ENCODE peak calls at places on chromosomes 2 and 18, in four cellular contexts. One of them, this sample, is unnamed.

GRCh38 chr2:134142903-134143302 is 111.0 kb upstream of the MGAT5 start:
- DNase-seq in colonic mucosa: no peak
- DNase-seq in GM23248: peak; percentile 29
- DNase-seq in heart left ventricle: no peak
- DNase-seq in this sample: no peak

GRCh38 chr18:26051845-26052244 is 38.6 kb downstream of the SS18 start:
- DNase-seq in colonic mucosa: no peak
- DNase-seq in GM23248: no peak
- DNase-seq in heart left ventricle: no peak
- DNase-seq in this sample: no peak

GRCh38 chr18:48826271-48826670 is 124.5 kb downstream of the SMAD7 start:
- DNase-seq in colonic mucosa: peak; percentile 15
- DNase-seq in GM23248: no peak
- DNase-seq in heart left ventricle: peak; percentile 14
- DNase-seq in this sample: no peak

GRCh38 chr2:11708106-11708505 is 38.1 kb upstream of the NTSR2 start:
- DNase-seq in colonic mucosa: no peak
- DNase-seq in GM23248: no peak
- DNase-seq in heart left ventricle: peak; percentile 4
- DNase-seq in this sample: no peak

GRCh38 chr2:120439637-120440384 is 93.9 kb downstream of the INHBB start:
- DNase-seq in colonic mucosa: no peak
- DNase-seq in GM23248: no peak
- DNase-seq in heart left ventricle: no peak
- DNase-seq in this sample: no peak

GRCh38 chr2:147632193-147632592 is 212.6 kb upstream of the ACVR2A start:
- DNase-seq in colonic mucosa: no peak
- DNase-seq in GM23248: no peak
- DNase-seq in heart left ventricle: no peak
- DNase-seq in this sample: no peak

GRCh38 chr2:193966590-193966989 is 1690.4 kb upstream of the SLC39A10 start:
- DNase-seq in colonic mucosa: no peak
- DNase-seq in GM23248: peak; percentile 86
- DNase-seq in heart left ventricle: no peak
- DNase-seq in this sample: no peak

GRCh38 chr18:61926532-61926931 is 33.7 kb upstream of the RNF152 start:
- DNase-seq in colonic mucosa: no peak
- DNase-seq in GM23248: no peak
- DNase-seq in heart left ventricle: no peak
- DNase-seq in this sample: no peak

GRCh38 chr18:36176177-36176584 is 11.1 kb upstream of the MOCOS start:
- DNase-seq in colonic mucosa: peak; percentile 85
- DNase-seq in GM23248: no peak
- DNase-seq in heart left ventricle: no peak
- DNase-seq in this sample: no peak

GRCh38 chr18:36175481-36175880 is 11.8 kb upstream of the MOCOS start:
- DNase-seq in colonic mucosa: no peak
- DNase-seq in GM23248: no peak
- DNase-seq in heart left ventricle: no peak
- DNase-seq in this sample: no peak

GRCh38 chr18:36179562-36180334 is 7.5 kb upstream of the MOCOS start:
- DNase-seq in colonic mucosa: peak; percentile 63
- DNase-seq in GM23248: peak; percentile 67
- DNase-seq in heart left ventricle: peak; percentile 63
- DNase-seq in this sample: peak; percentile 86

GRCh38 chr18:36177913-36178312 is 9.4 kb upstream of the MOCOS start:
- DNase-seq in colonic mucosa: no peak
- DNase-seq in GM23248: no peak
- DNase-seq in heart left ventricle: no peak
- DNase-seq in this sample: no peak

GRCh38 chr18:36176739-36177138 is 10.6 kb upstream of the MOCOS start:
- DNase-seq in colonic mucosa: no peak
- DNase-seq in GM23248: peak; percentile 17
- DNase-seq in heart left ventricle: no peak
- DNase-seq in this sample: no peak
- H3K27ac ChIP-seq in colonic mucosa: peak overlapping the region; percentile 48
- H3K27ac ChIP-seq in GM23248: no peak overlapping the region
- H3K27ac ChIP-seq in heart left ventricle: no peak overlapping the region
- H3K27ac ChIP-seq in this sample: no peak overlapping the region

DNA sequence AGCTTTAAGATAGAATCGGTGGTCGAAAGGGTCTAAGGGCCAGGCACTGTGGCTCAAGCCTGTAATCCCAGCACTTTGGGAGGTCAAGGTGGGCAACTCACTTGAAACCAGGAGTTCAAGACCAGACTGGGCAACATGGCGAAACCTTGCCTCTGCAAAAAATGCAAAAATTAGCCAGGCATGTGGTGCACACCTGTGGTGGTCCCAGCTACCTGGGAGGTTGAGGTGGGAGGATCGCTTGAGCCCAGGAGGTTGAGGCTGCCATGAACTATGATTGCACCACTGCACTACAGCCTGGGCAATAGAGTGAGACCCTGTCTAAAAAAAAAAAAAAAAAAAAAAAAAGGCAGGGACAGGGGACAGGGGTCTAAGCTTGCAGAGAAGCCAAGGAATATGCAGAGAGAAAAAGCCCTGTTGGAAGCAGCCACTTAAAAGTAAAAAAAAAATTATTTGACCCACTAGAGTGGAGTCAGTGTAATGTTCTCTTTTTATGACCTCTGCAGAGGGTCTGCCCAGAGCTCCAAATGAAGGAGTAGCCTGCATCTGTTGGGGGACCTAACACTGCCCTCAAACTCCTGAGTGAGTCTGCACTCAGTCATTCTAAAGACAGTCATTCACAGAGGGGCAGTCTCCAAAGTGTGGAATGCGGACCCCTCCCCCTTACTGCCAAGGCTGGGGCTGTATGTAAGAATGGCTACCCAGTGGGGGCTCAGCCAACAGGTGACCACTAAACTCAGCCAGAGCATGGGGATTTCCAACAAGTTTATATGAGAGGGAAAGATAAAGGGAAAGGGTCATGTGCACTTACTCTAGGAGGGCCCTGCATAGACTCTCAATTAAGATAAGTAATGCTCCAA is 118.5 kb upstream of the CDCA7 start:
- DNase-seq in colonic mucosa: no peak
- DNase-seq in GM23248: no peak
- DNase-seq in heart left ventricle: no peak
- DNase-seq in this sample: no peak
- H3K36me3 ChIP-seq in colonic mucosa: no peaks in the 10 kb centered on the region
- H3K36me3 ChIP-seq in GM23248: peaks cover 20% of the 10 kb centered on the region
- H3K36me3 ChIP-seq in heart left ventricle: peaks cover 46% of the 10 kb centered on the region
- H3K36me3 ChIP-seq in this sample: no peaks in the 10 kb centered on the region

DNA sequence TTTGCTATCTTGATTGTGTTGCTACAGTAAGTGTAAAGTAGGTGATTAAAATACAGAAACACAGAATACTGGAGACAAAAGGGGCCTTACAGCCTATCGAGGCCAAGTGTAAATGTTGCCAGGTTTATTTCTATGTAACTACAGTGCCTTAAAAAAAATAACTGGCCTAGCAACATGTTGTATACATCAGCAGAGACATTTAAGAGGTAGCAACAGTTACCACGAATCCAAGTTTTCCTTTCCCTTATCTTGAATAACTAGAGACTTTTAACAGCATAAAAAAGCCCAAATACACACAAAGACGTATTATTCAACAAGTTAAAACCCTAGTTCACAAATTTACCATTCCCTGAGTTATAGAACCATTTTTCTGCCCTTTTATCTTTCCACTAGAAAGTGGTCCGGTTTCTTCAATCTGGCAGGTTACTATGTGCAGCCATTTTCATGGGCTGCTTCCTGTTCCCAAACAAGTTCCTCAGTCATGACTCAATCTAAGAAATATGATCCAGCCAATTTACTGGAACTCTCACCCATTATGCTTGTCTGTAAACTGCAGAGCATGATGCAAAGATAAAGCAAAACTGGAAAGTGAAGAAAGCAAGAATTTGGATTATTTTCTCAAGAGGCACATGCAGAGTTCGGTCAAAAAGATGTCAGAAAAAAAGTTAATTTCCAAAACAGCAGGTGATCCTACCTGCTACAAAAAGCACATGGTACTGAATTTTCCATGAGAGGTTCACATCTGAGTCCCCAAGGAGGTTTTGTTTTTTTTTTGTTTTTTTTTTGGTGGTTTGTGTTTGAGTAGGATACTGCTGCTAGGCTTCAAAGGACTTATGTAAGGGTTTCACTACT is 22.2 kb downstream of the NFE2L2 start:
- DNase-seq in colonic mucosa: no peak
- DNase-seq in GM23248: peak; percentile 92
- DNase-seq in heart left ventricle: no peak
- DNase-seq in this sample: no peak
- H3K27ac ChIP-seq in colonic mucosa: peak overlapping the region; percentile 91
- H3K27ac ChIP-seq in GM23248: peak overlapping the region; percentile 98
- H3K27ac ChIP-seq in heart left ventricle: peak overlapping the region; percentile 70
- H3K27ac ChIP-seq in this sample: peak overlapping the region; percentile 89

GRCh38 chr2:63879876-63880433 is 38.3 kb downstream of the UGP2 start:
- DNase-seq in colonic mucosa: no peak
- DNase-seq in GM23248: no peak
- DNase-seq in heart left ventricle: no peak
- DNase-seq in this sample: no peak
- H3K36me3 ChIP-seq in colonic mucosa: peaks cover 8% of the 10 kb centered on the region
- H3K36me3 ChIP-seq in GM23248: peaks cover 19% of the 10 kb centered on the region
- H3K36me3 ChIP-seq in heart left ventricle: peaks cover 42% of the 10 kb centered on the region
- H3K36me3 ChIP-seq in this sample: no peaks in the 10 kb centered on the region

GRCh38 chr2:190759749-190760213 is 110.9 kb downstream of the NAB1 start:
- DNase-seq in colonic mucosa: no peak
- DNase-seq in GM23248: peak; percentile 84
- DNase-seq in heart left ventricle: no peak
- DNase-seq in this sample: no peak
- H3K27ac ChIP-seq in colonic mucosa: no peak overlapping the region
- H3K27ac ChIP-seq in GM23248: no peak overlapping the region
- H3K27ac ChIP-seq in heart left ventricle: no peak overlapping the region
- H3K27ac ChIP-seq in this sample: no peak overlapping the region

GRCh38 chr2:135776367-135776766 is 34.7 kb downstream of the UBXN4 start:
- DNase-seq in colonic mucosa: no peak
- DNase-seq in GM23248: no peak
- DNase-seq in heart left ventricle: no peak
- DNase-seq in this sample: no peak
- H3K36me3 ChIP-seq in colonic mucosa: peaks cover 19% of the 10 kb centered on the region
- H3K36me3 ChIP-seq in GM23248: peaks cover 84% of the 10 kb centered on the region
- H3K36me3 ChIP-seq in heart left ventricle: peaks cover 97% of the 10 kb centered on the region
- H3K36me3 ChIP-seq in this sample: peaks cover 100% of the 10 kb centered on the region

GRCh38 chr2:139916822-139917221 is 1136.6 kb upstream of the NXPH2 start:
- DNase-seq in colonic mucosa: no peak
- DNase-seq in GM23248: no peak
- DNase-seq in heart left ventricle: no peak
- DNase-seq in this sample: no peak
- H3K27ac ChIP-seq in colonic mucosa: no peak overlapping the region
- H3K27ac ChIP-seq in GM23248: no peak overlapping the region
- H3K27ac ChIP-seq in heart left ventricle: no peak overlapping the region
- H3K27ac ChIP-seq in this sample: no peak overlapping the region

DNA sequence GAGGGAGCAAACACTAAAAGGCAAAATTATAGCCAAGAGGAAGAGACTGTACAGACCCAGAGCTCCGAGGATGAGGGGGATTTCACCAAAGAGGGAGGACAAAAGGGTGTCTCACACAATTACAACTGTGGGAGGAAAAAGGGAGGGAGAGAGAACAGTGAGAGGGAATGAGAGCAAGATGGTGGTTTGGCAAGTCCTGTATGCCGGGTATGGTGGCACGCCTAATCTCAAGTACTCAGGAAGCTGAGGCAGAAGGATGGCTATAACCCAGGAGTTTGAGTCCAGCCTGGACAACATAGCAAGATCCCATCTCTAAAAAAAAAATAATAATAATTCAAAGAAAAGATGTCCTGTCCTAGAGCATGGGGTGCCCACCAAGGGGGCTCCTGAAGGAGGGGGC is 34.3 kb downstream of the NPC1 start:
- DNase-seq in colonic mucosa: no peak
- DNase-seq in GM23248: no peak
- DNase-seq in heart left ventricle: no peak
- DNase-seq in this sample: no peak
- H3K36me3 ChIP-seq in colonic mucosa: peaks cover 13% of the 10 kb centered on the region
- H3K36me3 ChIP-seq in GM23248: peaks cover 27% of the 10 kb centered on the region
- H3K36me3 ChIP-seq in heart left ventricle: peaks cover 98% of the 10 kb centered on the region
- H3K36me3 ChIP-seq in this sample: peaks cover 97% of the 10 kb centered on the region